ENCODE peak calls at places on chromosome 22, in six cellular contexts. One of them, this sample, is unnamed.

GRCh38 chr22:29071261-29072045 is 1.4 kb upstream of the KREMEN1 start:
- DNase-seq in ovary: peak
- DNase-seq in foreskin fibroblast: peak
- DNase-seq in transverse colon: peak
- DNase-seq in suprapubic skin: peak
- DNase-seq in sigmoid colon: peak
- DNase-seq in this sample: peak

GRCh38 chr22:40411506-40411861 is 41.1 kb downstream of the SGSM3 start:
- DNase-seq in ovary: no peak
- DNase-seq in foreskin fibroblast: no peak
- DNase-seq in transverse colon: no peak
- DNase-seq in suprapubic skin: peak
- DNase-seq in sigmoid colon: no peak
- DNase-seq in this sample: no peak

GRCh38 chr22:28034760-28035401 is 115.8 kb upstream of the PITPNB start:
- DNase-seq in ovary: peak
- DNase-seq in foreskin fibroblast: peak
- DNase-seq in transverse colon: peak
- DNase-seq in suprapubic skin: no peak
- DNase-seq in sigmoid colon: peak
- DNase-seq in this sample: no peak

GRCh38 chr22:49020314-49020713 is 807.4 kb downstream of the BRD1 start:
- DNase-seq in ovary: no peak
- DNase-seq in foreskin fibroblast: no peak
- DNase-seq in transverse colon: no peak
- DNase-seq in suprapubic skin: no peak
- DNase-seq in sigmoid colon: peak
- DNase-seq in this sample: no peak

GRCh38 chr22:45208993-45209838 is 31.5 kb downstream of the KIAA0930 start:
- DNase-seq in ovary: no peak
- DNase-seq in foreskin fibroblast: peak
- DNase-seq in transverse colon: no peak
- DNase-seq in suprapubic skin: peak
- DNase-seq in sigmoid colon: peak
- DNase-seq in this sample: no peak

GRCh38 chr22:20579273-20580120 is 72.1 kb downstream of the MED15 start:
- DNase-seq in ovary: no peak
- DNase-seq in foreskin fibroblast: no peak
- DNase-seq in transverse colon: no peak
- DNase-seq in suprapubic skin: no peak
- DNase-seq in sigmoid colon: no peak
- DNase-seq in this sample: no peak

GRCh38 chr22:26756675-26757293 is 99.4 kb downstream of the MIAT start:
- DNase-seq in ovary: peak
- DNase-seq in foreskin fibroblast: peak
- DNase-seq in transverse colon: peak
- DNase-seq in suprapubic skin: no peak
- DNase-seq in sigmoid colon: peak
- DNase-seq in this sample: peak

GRCh38 chr22:20114506-20115475 is 1.1 kb upstream of the RANBP1 start:
- DNase-seq in ovary: no peak
- DNase-seq in foreskin fibroblast: no peak
- DNase-seq in transverse colon: no peak
- DNase-seq in suprapubic skin: no peak
- DNase-seq in sigmoid colon: no peak
- DNase-seq in this sample: no peak

GRCh38 chr22:36580371-36580770 is 51.4 kb upstream of the EIF3D start:
- DNase-seq in ovary: no peak
- DNase-seq in foreskin fibroblast: no peak
- DNase-seq in transverse colon: no peak
- DNase-seq in suprapubic skin: no peak
- DNase-seq in sigmoid colon: no peak
- DNase-seq in this sample: no peak

GRCh38 chr22:21915624-21916308 is 36.9 kb downstream of the PPM1F start:
- DNase-seq in ovary: no peak
- DNase-seq in foreskin fibroblast: no peak
- DNase-seq in transverse colon: no peak
- DNase-seq in suprapubic skin: no peak
- DNase-seq in sigmoid colon: no peak
- DNase-seq in this sample: no peak

GRCh38 chr22:37329239-37330140 is 47.2 kb downstream of the CYTH4 start:
- DNase-seq in ovary: no peak
- DNase-seq in foreskin fibroblast: peak
- DNase-seq in transverse colon: no peak
- DNase-seq in suprapubic skin: no peak
- DNase-seq in sigmoid colon: no peak
- DNase-seq in this sample: no peak

GRCh38 chr22:28424427-28425080 is 255.1 kb downstream of the TTC28 start:
- DNase-seq in ovary: no peak
- DNase-seq in foreskin fibroblast: peak
- DNase-seq in transverse colon: no peak
- DNase-seq in suprapubic skin: no peak
- DNase-seq in sigmoid colon: no peak
- DNase-seq in this sample: no peak

GRCh38 chr22:49044091-49044490 is 783.6 kb downstream of the BRD1 start:
- DNase-seq in ovary: no peak
- DNase-seq in foreskin fibroblast: no peak
- DNase-seq in transverse colon: no peak
- DNase-seq in suprapubic skin: no peak
- DNase-seq in sigmoid colon: no peak
- DNase-seq in this sample: no peak

GRCh38 chr22:49084203-49084602 is 743.5 kb downstream of the BRD1 start:
- DNase-seq in ovary: no peak
- DNase-seq in foreskin fibroblast: no peak
- DNase-seq in transverse colon: no peak
- DNase-seq in suprapubic skin: no peak
- DNase-seq in sigmoid colon: peak
- DNase-seq in this sample: no peak

GRCh38 chr22:45604239-45604711 is 67.4 kb upstream of the ATXN10 start:
- DNase-seq in ovary: no peak
- DNase-seq in foreskin fibroblast: peak
- DNase-seq in transverse colon: no peak
- DNase-seq in suprapubic skin: no peak
- DNase-seq in sigmoid colon: peak
- DNase-seq in this sample: no peak

GRCh38 chr22:38205261-38206128 is 3.7 kb downstream of the MAFF start:
- DNase-seq in ovary: peak
- DNase-seq in foreskin fibroblast: peak
- DNase-seq in transverse colon: peak
- DNase-seq in suprapubic skin: peak
- DNase-seq in sigmoid colon: peak
- DNase-seq in this sample: no peak

GRCh38 chr22:40624770-40625169 is 11.7 kb downstream of the MRTFA start:
- DNase-seq in ovary: no peak
- DNase-seq in foreskin fibroblast: no peak
- DNase-seq in transverse colon: no peak
- DNase-seq in suprapubic skin: no peak
- DNase-seq in sigmoid colon: no peak
- DNase-seq in this sample: no peak

GRCh38 chr22:30439226-30439625 is 13.7 kb downstream of the MTFP1 start:
- DNase-seq in ovary: no peak
- DNase-seq in foreskin fibroblast: no peak
- DNase-seq in transverse colon: no peak
- DNase-seq in suprapubic skin: no peak
- DNase-seq in sigmoid colon: no peak
- DNase-seq in this sample: no peak

GRCh38 chr22:48858121-48858520 is 969.6 kb downstream of the BRD1 start:
- DNase-seq in ovary: no peak
- DNase-seq in foreskin fibroblast: no peak
- DNase-seq in transverse colon: no peak
- DNase-seq in suprapubic skin: no peak
- DNase-seq in sigmoid colon: peak
- DNase-seq in this sample: no peak

GRCh38 chr22:26635117-26635516 is 13.4 kb downstream of the CRYBA4 start:
- DNase-seq in ovary: no peak
- DNase-seq in foreskin fibroblast: no peak
- DNase-seq in transverse colon: no peak
- DNase-seq in suprapubic skin: no peak
- DNase-seq in sigmoid colon: no peak
- DNase-seq in this sample: no peak

GRCh38 chr22:28297504-28297903 is 378.4 kb upstream of the PITPNB start:
- DNase-seq in ovary: no peak
- DNase-seq in foreskin fibroblast: no peak
- DNase-seq in transverse colon: peak
- DNase-seq in suprapubic skin: no peak
- DNase-seq in sigmoid colon: no peak
- DNase-seq in this sample: no peak

GRCh38 chr22:28429711-28430110 is 249.9 kb downstream of the TTC28 start:
- DNase-seq in ovary: no peak
- DNase-seq in foreskin fibroblast: no peak
- DNase-seq in transverse colon: no peak
- DNase-seq in suprapubic skin: no peak
- DNase-seq in sigmoid colon: no peak
- DNase-seq in this sample: no peak

GRCh38 chr22:35556666-35557065 is 16.0 kb downstream of the RASD2 start:
- DNase-seq in ovary: no peak
- DNase-seq in foreskin fibroblast: no peak
- DNase-seq in transverse colon: no peak
- DNase-seq in suprapubic skin: no peak
- DNase-seq in sigmoid colon: no peak
- DNase-seq in this sample: no peak

GRCh38 chr22:37282385-37282677 is at the start of gene CYTH4:
- DNase-seq in ovary: no peak
- DNase-seq in foreskin fibroblast: no peak
- DNase-seq in transverse colon: peak
- DNase-seq in suprapubic skin: no peak
- DNase-seq in sigmoid colon: peak
- DNase-seq in this sample: no peak

GRCh38 chr22:49186756-49187155 is 640.9 kb downstream of the BRD1 start:
- DNase-seq in ovary: no peak
- DNase-seq in foreskin fibroblast: no peak
- DNase-seq in transverse colon: no peak
- DNase-seq in suprapubic skin: no peak
- DNase-seq in sigmoid colon: no peak
- DNase-seq in this sample: no peak

DNA sequence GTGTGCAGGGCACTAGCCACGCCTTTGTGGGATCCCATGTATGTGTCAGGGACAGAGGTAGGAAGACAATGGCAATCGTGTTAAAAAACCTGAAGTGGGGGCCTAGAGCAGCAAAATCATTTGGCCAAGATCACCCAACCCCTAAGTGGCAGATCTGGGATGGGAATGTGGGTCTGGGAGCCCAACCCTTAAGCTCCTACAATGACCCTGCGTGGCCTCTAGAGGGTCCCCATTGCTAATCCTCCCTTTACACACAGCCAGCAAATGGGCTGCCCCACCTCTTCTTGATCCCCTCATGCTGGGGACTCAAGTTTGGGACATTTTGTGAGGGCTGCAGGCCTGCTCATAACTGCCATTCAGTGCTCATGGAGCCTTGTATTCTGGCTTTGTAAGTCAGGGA is 73.2 kb upstream of the SUSD2 start:
- DNase-seq in ovary: no peak
- DNase-seq in foreskin fibroblast: no peak
- DNase-seq in transverse colon: no peak
- DNase-seq in suprapubic skin: no peak
- DNase-seq in sigmoid colon: no peak
- DNase-seq in this sample: no peak
- TF ChIP-seq CTCF in ovary: no peak
- TF ChIP-seq CTCF in foreskin fibroblast: no peak
- TF ChIP-seq CTCF in transverse colon: no peak
- TF ChIP-seq CTCF in suprapubic skin: no peak
- TF ChIP-seq CTCF in sigmoid colon: no peak
- TF ChIP-seq CTCF in this sample: peak

DNA sequence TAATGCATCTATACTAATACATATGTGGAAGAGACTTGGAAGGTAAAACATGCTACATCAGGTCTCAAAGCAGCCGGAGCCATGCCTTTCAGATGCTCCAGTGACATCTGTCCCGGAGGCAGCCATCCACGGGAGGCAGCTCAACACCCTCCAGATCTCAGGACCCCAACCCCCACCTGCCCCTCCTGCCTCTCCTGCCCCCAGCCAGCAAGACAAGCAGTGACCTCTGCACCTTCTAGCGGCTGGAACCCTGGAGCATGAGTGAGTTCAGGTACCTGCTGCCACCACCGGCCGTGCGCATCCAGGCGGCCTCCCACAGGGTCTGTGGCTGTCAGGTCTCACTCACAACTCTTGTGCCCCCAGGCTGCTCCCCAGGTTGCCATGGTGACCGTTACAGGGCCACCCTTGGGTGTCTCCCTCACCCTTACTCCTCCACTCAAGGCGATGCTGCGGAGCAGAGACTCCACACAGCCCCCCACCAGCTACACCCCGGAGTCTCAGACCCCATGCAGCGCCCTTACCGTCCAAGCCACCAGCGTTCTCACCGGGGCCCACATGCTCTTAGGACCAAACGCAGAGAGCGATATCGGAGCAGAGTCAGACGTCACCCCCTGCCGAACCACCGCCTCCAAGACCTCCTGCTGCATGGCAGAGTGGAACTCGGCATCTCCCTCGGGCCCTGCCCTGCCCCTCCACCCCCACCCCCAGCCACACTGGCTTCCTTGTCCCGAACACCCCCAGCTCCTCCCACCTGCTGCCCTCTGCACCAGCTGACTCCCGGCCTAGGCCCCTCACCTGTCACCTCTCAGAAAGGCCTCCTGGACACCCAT is 34.7 kb downstream of the CERK start:
- DNase-seq in ovary: no peak
- DNase-seq in foreskin fibroblast: no peak
- DNase-seq in transverse colon: no peak
- DNase-seq in suprapubic skin: no peak
- DNase-seq in sigmoid colon: no peak
- DNase-seq in this sample: no peak
- TF ChIP-seq CTCF in ovary: no peak
- TF ChIP-seq CTCF in foreskin fibroblast: no peak
- TF ChIP-seq CTCF in transverse colon: no peak
- TF ChIP-seq CTCF in suprapubic skin: no peak
- TF ChIP-seq CTCF in sigmoid colon: no peak
- TF ChIP-seq CTCF in this sample: no peak

GRCh38 chr22:39349506-39349966 is 255 bp upstream of the SYNGR1 start:
- DNase-seq in ovary: peak
- DNase-seq in foreskin fibroblast: peak
- DNase-seq in transverse colon: peak
- DNase-seq in suprapubic skin: no peak
- DNase-seq in sigmoid colon: no peak
- DNase-seq in this sample: peak
- TF ChIP-seq CTCF in ovary: no peak
- TF ChIP-seq CTCF in foreskin fibroblast: no peak
- TF ChIP-seq CTCF in transverse colon: no peak
- TF ChIP-seq CTCF in suprapubic skin: no peak
- TF ChIP-seq CTCF in sigmoid colon: no peak
- TF ChIP-seq CTCF in this sample: no peak

GRCh38 chr22:42296381-42296853 is 26.0 kb upstream of the TCF20 start:
- DNase-seq in ovary: no peak
- DNase-seq in foreskin fibroblast: no peak
- DNase-seq in transverse colon: peak
- DNase-seq in suprapubic skin: no peak
- DNase-seq in sigmoid colon: peak
- DNase-seq in this sample: no peak
- TF ChIP-seq CTCF in ovary: no peak
- TF ChIP-seq CTCF in foreskin fibroblast: no peak
- TF ChIP-seq CTCF in transverse colon: no peak
- TF ChIP-seq CTCF in suprapubic skin: no peak
- TF ChIP-seq CTCF in sigmoid colon: no peak
- TF ChIP-seq CTCF in this sample: no peak